ENCODE peak calls at places on chromosomes 16 and 17, in seven cellular contexts. D is H1, U is endothelial cell of umbilical vein, N is transverse colon, H is suprapubic skin, R is HCT116, A is SK-N-SH. V is an unnamed sample.

GRCh38 chr16:11432856-11433395 is 87.7 kb downstream of the RMI2 start:
- DNase-seq in D (no peak), U (no peak), H (no peak), A (no peak), N (no peak), R (no peak), V (no peak)

GRCh38 chr16:50126183-50126582 is 26.9 kb upstream of the TENT4B start:
- DNase-seq in D (no peak), N (no peak), A (no peak), U (no peak), H (no peak), R (no peak), V (no peak)

GRCh38 chr17:68346448-68346847 is 55.2 kb downstream of the ARSG start:
- DNase-seq in R (no peak), H (no peak), D (no peak), N (peak; percentile 62), A (no peak), U (no peak), V (no peak)

GRCh38 chr16:81424761-81425160 is 19.8 kb upstream of the CMIP start:
- DNase-seq in N (no peak), U (no peak), A (no peak), R (no peak), H (no peak), D (no peak), V (no peak)

GRCh38 chr16:85286066-85286712 is 173.9 kb upstream of the CIBAR2 start:
- DNase-seq in D (no peak), U (peak; percentile 34), R (no peak), A (peak; percentile 69), H (peak; percentile 92), N (no peak), V (no peak)

GRCh38 chr17:74569001-74569391 is 1.7 kb upstream of the CD300H start:
- DNase-seq in D (no peak), U (no peak), N (no peak), A (no peak), H (no peak), R (no peak), V (no peak)

GRCh38 chr16:19240494-19240893 is 45.0 kb upstream of the CLEC19A start:
- DNase-seq in U (no peak), D (no peak), R (no peak), N (no peak), A (no peak), H (no peak), V (no peak)

GRCh38 chr17:75679706-75680201 is 12.6 kb downstream of the SAP30BP start:
- DNase-seq in H (no peak), U (peak; percentile 89), D (no peak), N (peak; percentile 60), A (no peak), R (no peak), V (no peak)

GRCh38 chr17:2776589-2777241 is 19.5 kb upstream of the RAP1GAP2 start:
- DNase-seq in U (no peak), D (no peak), A (peak; percentile 89), H (no peak), R (no peak), N (peak; percentile 24), V (no peak)

GRCh38 chr17:29123111-29123510 is 57.1 kb downstream of the MYO18A start:
- DNase-seq in D (no peak), A (no peak), R (no peak), U (no peak), H (no peak), N (no peak), V (no peak)

GRCh38 chr17:8426094-8426720 is 9.5 kb upstream of the NDEL1 start:
- DNase-seq in H (no peak), D (no peak), R (no peak), N (peak; percentile 68), U (no peak), A (no peak), V (no peak)

GRCh38 chr16:25838724-25839186 is 147.0 kb downstream of the HS3ST4 start:
- DNase-seq in N (peak; percentile 7), R (peak; percentile 27), H (no peak), U (peak; percentile 43), A (peak; percentile 34), D (peak; percentile 46), V (no peak)

GRCh38 chr17:57918017-57918895 is 37.0 kb downstream of the CUEDC1 start:
- DNase-seq in N (no peak), H (no peak), U (no peak), R (no peak), A (no peak), D (no peak), V (no peak)
- TF ChIP-seq CTCF in N (no peak), H (no peak), U (no peak), R (no peak), A (no peak), D (no peak), V (no peak)

DNA sequence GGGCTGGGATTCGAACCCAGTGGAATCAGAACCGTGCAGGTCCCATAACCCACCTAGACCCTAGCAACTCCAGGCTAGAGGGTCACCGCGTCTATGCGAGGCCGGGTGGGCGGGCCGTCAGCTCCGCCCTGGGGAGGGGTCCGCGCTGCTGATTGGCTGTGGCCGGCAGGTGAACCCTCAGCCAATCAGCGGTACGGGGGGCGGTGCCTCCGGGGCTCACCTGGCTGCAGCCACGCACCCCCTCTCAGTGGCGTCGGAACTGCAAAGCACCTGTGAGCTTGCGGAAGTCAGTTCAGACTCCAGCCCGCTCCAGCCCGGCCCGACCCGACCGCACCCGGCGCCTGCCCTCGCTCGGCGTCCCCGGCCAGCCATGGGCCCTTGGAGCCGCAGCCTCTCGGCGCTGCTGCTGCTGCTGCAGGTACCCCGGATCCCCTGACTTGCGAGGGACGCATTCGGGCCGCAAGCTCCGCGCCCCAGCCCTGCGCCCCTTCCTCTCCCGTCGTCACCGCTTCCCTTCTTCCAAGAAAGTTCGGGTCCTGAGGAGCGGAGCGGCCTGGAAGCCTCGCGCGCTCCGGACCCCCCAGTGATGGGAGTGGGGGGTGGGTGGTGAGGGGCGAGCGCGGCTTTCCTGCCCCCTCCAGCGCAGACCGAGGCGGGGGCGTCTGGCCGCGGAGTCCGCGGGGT is at the start of gene CDH1:
- DNase-seq in U (no peak), H (peak; percentile 84), N (peak; percentile 95), R (peak; percentile 73), A (peak; percentile 73), D (peak; percentile 86), V (no peak)
- TF ChIP-seq POLR2AphosphoS5 in U (no peak), H (peak; percentile 65), N (peak; percentile 91), R (peak; percentile 99), A (no peak), D (peak; percentile 99), V (peak; percentile 61)

GRCh38 chr16:71273384-71273783 is 15.8 kb downstream of the CMTR2 start:
- DNase-seq in A (no peak), H (no peak), R (no peak), U (no peak), N (no peak), D (no peak), V (no peak)
- H3K4me1 ChIP-seq in A (no peaks in the 10 kb centered on the region), H (no peaks in the 10 kb centered on the region), R (no peaks in the 10 kb centered on the region), U (no peaks in the 10 kb centered on the region), N (no peaks in the 10 kb centered on the region), D (no peaks in the 10 kb centered on the region), V (no peaks in the 10 kb centered on the region)

DNA sequence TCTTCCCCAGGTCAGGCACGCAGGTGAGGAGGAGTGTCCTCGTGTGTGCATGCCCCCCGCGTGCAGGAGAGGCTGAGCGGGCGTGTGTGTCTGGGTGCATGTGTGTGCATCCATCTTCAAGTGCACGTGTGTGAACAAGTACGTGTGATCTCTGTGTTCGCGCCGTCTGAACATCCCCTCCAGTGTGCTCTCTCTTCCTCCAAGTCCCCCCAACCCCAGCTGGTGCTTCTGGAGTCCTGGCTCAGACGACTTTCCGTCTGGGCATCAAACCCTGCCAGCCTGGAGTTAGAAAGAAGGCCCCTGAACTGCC is 2.7 kb upstream of the ZG16B start:
- DNase-seq in A (no peak), D (no peak), U (no peak), H (no peak), R (no peak), N (peak; percentile 4), V (no peak)
- TF ChIP-seq CTCF in A (no peak), D (no peak), U (no peak), H (no peak), R (no peak), N (no peak), V (no peak)

GRCh38 chr17:83156408-83156807 is 77.0 kb downstream of the METRNL start:
- DNase-seq in D (no peak), H (peak; percentile 44), A (no peak), N (no peak), R (no peak), U (no peak), V (no peak)

GRCh38 chr17:83153681-83154310 is 74.4 kb downstream of the METRNL start:
- DNase-seq in U (no peak), N (no peak), H (peak; percentile 70), D (no peak), R (no peak), A (peak; percentile 41), V (peak; percentile 85)

GRCh38 chr17:83155128-83156081 is 76.0 kb downstream of the METRNL start:
- DNase-seq in A (peak; percentile 70), D (no peak), H (peak; percentile 92), R (no peak), N (no peak), U (peak; percentile 91), V (peak; percentile 72)

GRCh38 chr17:83152745-83153611 is 73.6 kb downstream of the METRNL start:
- DNase-seq in U (no peak), A (peak; percentile 34), H (peak; percentile 77), N (peak; percentile 42), D (no peak), R (no peak), V (peak; percentile 72)

GRCh38 chr17:83154311-83155127 is 75.1 kb downstream of the METRNL start:
- DNase-seq in R (no peak), A (no peak), H (peak; percentile 67), D (no peak), N (no peak), U (no peak), V (peak; percentile 88)
- TF ChIP-seq POLR2AphosphoS5 in R (no peak), A (no peak), H (no peak), D (no peak), N (no peak), U (no peak), V (no peak)

DNA sequence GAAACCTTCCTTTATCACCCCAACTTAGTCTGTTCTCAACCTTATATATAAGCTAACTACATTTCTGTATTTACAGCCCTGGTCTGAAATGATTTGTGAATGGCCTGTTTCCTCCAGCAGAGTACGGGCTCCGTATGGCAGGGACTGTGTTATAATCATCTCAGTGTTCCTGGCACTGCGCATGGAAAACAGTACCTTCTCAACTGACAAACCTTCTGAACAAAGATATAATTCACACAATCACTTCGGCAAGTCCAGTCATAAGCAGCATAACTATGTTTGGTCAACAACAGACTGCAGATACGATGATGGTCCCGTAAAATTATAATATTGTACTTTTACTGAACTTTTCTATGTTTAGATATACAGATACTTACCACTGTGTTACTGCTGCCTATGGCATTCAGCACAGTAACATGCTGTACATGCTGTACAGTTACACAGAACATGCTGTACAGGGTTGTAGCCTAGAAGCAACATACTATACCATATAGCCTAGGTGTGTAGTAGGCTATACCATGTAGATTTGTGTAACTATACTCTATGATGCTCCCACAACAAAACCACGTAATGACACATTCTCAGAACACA is 30.0 kb downstream of the ANKFY1 start:
- DNase-seq in D (no peak), R (no peak), A (no peak), U (no peak), N (peak; percentile 42), H (no peak), V (no peak)
- H3K4me1 ChIP-seq in D (no peaks in the 10 kb centered on the region), R (peaks cover 21% of the 10 kb centered on the region), A (peaks cover 3% of the 10 kb centered on the region), U (peaks cover 17% of the 10 kb centered on the region), N (peaks cover 36% of the 10 kb centered on the region), H (peaks cover 30% of the 10 kb centered on the region), V (peaks cover 44% of the 10 kb centered on the region)